ENCODE peak calls at places on chromosomes 1 and 21, in nine cellular contexts. P, R, J, V, T, X, L, O and F are unnamed samples.

GRCh38 chr1:236953161-236953560 is 51.1 kb downstream of the MT1HL1 start:
- DNase-seq in P (no peak), R (no peak), J (no peak), V (no peak), T (no peak), X (no peak), L (no peak), O (no peak), F (no peak)

GRCh38 chr1:94383966-94384408 is 34.2 kb upstream of the ABCD3 start:
- DNase-seq in P (no peak), R (no peak), J (peak; percentile 78), V (peak; percentile 56), T (peak; percentile 5), X (no peak), L (no peak), O (peak; percentile 88), F (peak; percentile 70)

GRCh38 chr1:18049228-18049627 is 58.4 kb upstream of the IGSF21 start:
- DNase-seq in P (no peak), R (no peak), J (no peak), V (no peak), T (no peak), X (no peak), L (no peak), O (no peak), F (no peak)

GRCh38 chr1:78303620-78304019 is 187.2 kb upstream of the PTGFR start:
- DNase-seq in P (no peak), R (peak; percentile 87), J (peak; percentile 95), V (peak; percentile 99), T (peak; percentile 98), X (peak; percentile 85), L (no peak), O (peak; percentile 60), F (peak; percentile 91)

GRCh38 chr1:194295690-194296089 is 1109.3 kb upstream of the B3GALT2 start:
- DNase-seq in P (peak; percentile 33), R (no peak), J (peak; percentile 68), V (no peak), T (peak; percentile 74), X (no peak), L (peak; percentile 83), O (peak; percentile 73), F (peak; percentile 43)

GRCh38 chr1:175774921-175775320 is 31.5 kb upstream of the TNR start:
- DNase-seq in P (no peak), R (no peak), J (no peak), V (no peak), T (no peak), X (no peak), L (peak; percentile 13), O (no peak), F (no peak)

GRCh38 chr21:45138199-45139002 is 64.0 kb downstream of the ADARB1 start:
- DNase-seq in P (peak; percentile 52), R (no peak), J (peak; percentile 80), V (peak; percentile 70), T (peak; percentile 75), X (no peak), L (peak; percentile 80), O (peak; percentile 81), F (peak; percentile 58)

GRCh38 chr1:18632711-18633427 is 2.2 kb downstream of the PAX7 start:
- DNase-seq in P (no peak), R (no peak), J (no peak), V (no peak), T (no peak), X (no peak), L (no peak), O (no peak), F (no peak)

GRCh38 chr1:53944469-53945182 is 873 bp downstream of the IFT25 start:
- DNase-seq in P (no peak), R (no peak), J (peak; percentile 15), V (no peak), T (no peak), X (no peak), L (no peak), O (peak; percentile 27), F (peak; percentile 19)

GRCh38 chr1:52007228-52008073 is 17.0 kb upstream of the RAB3B start:
- DNase-seq in P (no peak), R (no peak), J (no peak), V (peak; percentile 78), T (no peak), X (no peak), L (no peak), O (peak; percentile 6), F (no peak)

GRCh38 chr21:45109831-45110492 is 35.6 kb downstream of the ADARB1 start:
- DNase-seq in P (no peak), R (no peak), J (no peak), V (no peak), T (no peak), X (no peak), L (peak; percentile 95), O (no peak), F (peak; percentile 30)

GRCh38 chr1:222009105-222009730 is 267.3 kb upstream of the DUSP10 start:
- DNase-seq in P (no peak), R (no peak), J (peak; percentile 27), V (peak; percentile 44), T (peak; percentile 38), X (no peak), L (peak; percentile 14), O (peak; percentile 48), F (peak; percentile 35)

GRCh38 chr1:115624859-115625258 is 16.9 kb upstream of the VANGL1 start:
- DNase-seq in P (no peak), R (no peak), J (no peak), V (no peak), T (peak; percentile 36), X (no peak), L (no peak), O (peak; percentile 17), F (no peak)

GRCh38 chr1:228016653-228017355 is 10.0 kb downstream of the WNT3A start:
- DNase-seq in P (no peak), R (no peak), J (no peak), V (no peak), T (no peak), X (no peak), L (no peak), O (no peak), F (no peak)

GRCh38 chr1:207867136-207868081 is 43.5 kb downstream of the CD34 start:
- DNase-seq in P (no peak), R (no peak), J (no peak), V (peak; percentile 35), T (no peak), X (no peak), L (no peak), O (no peak), F (no peak)
- H3K4me3 ChIP-seq in P (peak overlapping the region; percentile 92), R (peak overlapping the region; percentile 72), J (peak overlapping the region; percentile 58), V (peak overlapping the region; percentile 82), T (no peak overlapping the region), X (peak overlapping the region; percentile 80), L (peak overlapping the region; percentile 85), O (peak overlapping the region; percentile 77), F (no peak overlapping the region)

GRCh38 chr1:4396571-4396970 is 257.8 kb upstream of the AJAP1 start:
- DNase-seq in P (no peak), R (no peak), J (no peak), V (no peak), T (no peak), X (no peak), L (no peak), O (no peak), F (no peak)

GRCh38 chr1:4397196-4397595 is 257.2 kb upstream of the AJAP1 start:
- DNase-seq in P (no peak), R (no peak), J (no peak), V (no peak), T (no peak), X (no peak), L (no peak), O (no peak), F (no peak)

GRCh38 chr1:4395676-4396075 is 258.7 kb upstream of the AJAP1 start:
- DNase-seq in P (no peak), R (no peak), J (no peak), V (no peak), T (no peak), X (no peak), L (no peak), O (no peak), F (no peak)

GRCh38 chr1:4394366-4394765 is 260.0 kb upstream of the AJAP1 start:
- DNase-seq in P (no peak), R (no peak), J (no peak), V (no peak), T (no peak), X (no peak), L (no peak), O (no peak), F (no peak)

GRCh38 chr1:4395158-4395557 is 259.3 kb upstream of the AJAP1 start:
- DNase-seq in P (no peak), R (no peak), J (no peak), V (no peak), T (no peak), X (no peak), L (no peak), O (no peak), F (no peak)
- TF ChIP-seq CTCF in P (no peak), R (no peak), J (no peak), V (no peak), T (no peak), X (no peak), L (no peak), O (no peak), F (no peak)

GRCh38 chr1:201889092-201889968 is 632 bp downstream of the SHISA4 start:
- DNase-seq in P (no peak), R (no peak), J (no peak), V (no peak), T (no peak), X (peak; percentile 52), L (no peak), O (no peak), F (no peak)
- H3K4me3 ChIP-seq in P (peak overlapping the region; percentile 71), R (peak overlapping the region; percentile 78), J (peak overlapping the region; percentile 71), V (peak overlapping the region; percentile 80), T (peak overlapping the region; percentile 52), X (peak overlapping the region; percentile 31), L (no peak overlapping the region), O (peak overlapping the region; percentile 80), F (peak overlapping the region; percentile 60)

GRCh38 chr1:87981810-87982209 is 653.1 kb downstream of the LMO4 start:
- DNase-seq in P (no peak), R (no peak), J (no peak), V (no peak), T (no peak), X (no peak), L (no peak), O (no peak), F (no peak)

GRCh38 chr1:87985071-87985470 is 656.4 kb downstream of the LMO4 start:
- DNase-seq in P (no peak), R (no peak), J (no peak), V (no peak), T (no peak), X (no peak), L (no peak), O (no peak), F (no peak)

GRCh38 chr1:87986154-87986914 is 657.7 kb downstream of the LMO4 start:
- DNase-seq in P (no peak), R (no peak), J (no peak), V (no peak), T (no peak), X (no peak), L (no peak), O (no peak), F (no peak)

GRCh38 chr1:87981386-87981785 is 652.7 kb downstream of the LMO4 start:
- DNase-seq in P (no peak), R (no peak), J (no peak), V (no peak), T (peak; percentile 54), X (no peak), L (no peak), O (no peak), F (no peak)

GRCh38 chr1:87983841-87984240 is 655.2 kb downstream of the LMO4 start:
- DNase-seq in P (no peak), R (no peak), J (peak; percentile 22), V (peak; percentile 65), T (no peak), X (no peak), L (no peak), O (no peak), F (no peak)
- TF ChIP-seq CTCF in P (no peak), R (no peak), J (no peak), V (no peak), T (no peak), X (no peak), L (no peak), O (no peak), F (no peak)